ENCODE peak calls at places on chromosomes 1 and 21, in eight cellular contexts. One of them, this sample, is unnamed.

GRCh38 chr1:160219062-160219929 is 14.1 kb downstream of the PEA15 start:
- DNase-seq in neural progenitor cell: peak; percentile 79
- DNase-seq in NCI-H1105: no peak
- DNase-seq in fibroblast of the aortic adventitia: peak; percentile 84
- DNase-seq in left ventricle myocardium superior: no peak
- DNase-seq in GM18507: no peak
- DNase-seq in skeletal muscle cell: peak; percentile 43
- DNase-seq in Peyer's patch: peak; percentile 57
- DNase-seq in this sample: no peak

GRCh38 chr1:246306415-246307037 is 200.6 kb downstream of the SMYD3 start:
- DNase-seq in skeletal muscle cell: no peak
- DNase-seq in fibroblast of the aortic adventitia: no peak
- DNase-seq in left ventricle myocardium superior: no peak
- DNase-seq in GM18507: no peak
- DNase-seq in Peyer's patch: no peak
- DNase-seq in NCI-H1105: no peak
- DNase-seq in neural progenitor cell: peak; percentile 26
- DNase-seq in this sample: no peak

GRCh38 chr21:45366931-45367401 is 38.0 kb upstream of the COL18A1 start:
- DNase-seq in left ventricle myocardium superior: peak; percentile 81
- DNase-seq in fibroblast of the aortic adventitia: peak; percentile 91
- DNase-seq in GM18507: no peak
- DNase-seq in NCI-H1105: no peak
- DNase-seq in skeletal muscle cell: peak; percentile 94
- DNase-seq in Peyer's patch: peak; percentile 66
- DNase-seq in neural progenitor cell: no peak
- DNase-seq in this sample: no peak

GRCh38 chr1:6474815-6475282 is 8.9 kb upstream of the TNFRSF25 start:
- DNase-seq in left ventricle myocardium superior: no peak
- DNase-seq in fibroblast of the aortic adventitia: no peak
- DNase-seq in neural progenitor cell: no peak
- DNase-seq in GM18507: no peak
- DNase-seq in NCI-H1105: no peak
- DNase-seq in skeletal muscle cell: no peak
- DNase-seq in Peyer's patch: no peak
- DNase-seq in this sample: no peak

GRCh38 chr21:26177187-26177586 is 6.6 kb upstream of the APP start:
- DNase-seq in NCI-H1105: no peak
- DNase-seq in GM18507: no peak
- DNase-seq in left ventricle myocardium superior: peak; percentile 30
- DNase-seq in fibroblast of the aortic adventitia: peak; percentile 60
- DNase-seq in skeletal muscle cell: peak; percentile 29
- DNase-seq in neural progenitor cell: no peak
- DNase-seq in Peyer's patch: no peak
- DNase-seq in this sample: no peak

GRCh38 chr1:27672750-27673112 is 739 bp upstream of the IFI6 start:
- DNase-seq in skeletal muscle cell: no peak
- DNase-seq in fibroblast of the aortic adventitia: peak; percentile 51
- DNase-seq in neural progenitor cell: no peak
- DNase-seq in NCI-H1105: no peak
- DNase-seq in left ventricle myocardium superior: no peak
- DNase-seq in Peyer's patch: no peak
- DNase-seq in GM18507: no peak
- DNase-seq in this sample: no peak

GRCh38 chr1:225651872-225652725 is 824 bp downstream of the ENAH start:
- DNase-seq in NCI-H1105: peak; percentile 65
- DNase-seq in fibroblast of the aortic adventitia: peak; percentile 39
- DNase-seq in Peyer's patch: no peak
- DNase-seq in neural progenitor cell: peak; percentile 66
- DNase-seq in left ventricle myocardium superior: no peak
- DNase-seq in skeletal muscle cell: no peak
- DNase-seq in GM18507: no peak
- DNase-seq in this sample: no peak

GRCh38 chr1:206834711-206835110 is 30.7 kb upstream of the IL20 start:
- DNase-seq in fibroblast of the aortic adventitia: peak; percentile 60
- DNase-seq in GM18507: no peak
- DNase-seq in left ventricle myocardium superior: no peak
- DNase-seq in skeletal muscle cell: no peak
- DNase-seq in neural progenitor cell: no peak
- DNase-seq in NCI-H1105: no peak
- DNase-seq in Peyer's patch: no peak
- DNase-seq in this sample: no peak

GRCh38 chr1:156750191-156750931 is 1.1 kb downstream of the HDGF start:
- DNase-seq in GM18507: no peak
- DNase-seq in fibroblast of the aortic adventitia: peak; percentile 23
- DNase-seq in skeletal muscle cell: no peak
- DNase-seq in left ventricle myocardium superior: no peak
- DNase-seq in neural progenitor cell: peak; percentile 17
- DNase-seq in Peyer's patch: peak; percentile 75
- DNase-seq in NCI-H1105: peak; percentile 46
- DNase-seq in this sample: no peak

GRCh38 chr1:20466231-20466630 is 19.8 kb downstream of the CAMK2N1 start:
- DNase-seq in NCI-H1105: no peak
- DNase-seq in Peyer's patch: no peak
- DNase-seq in fibroblast of the aortic adventitia: no peak
- DNase-seq in skeletal muscle cell: no peak
- DNase-seq in neural progenitor cell: no peak
- DNase-seq in left ventricle myocardium superior: no peak
- DNase-seq in GM18507: no peak
- DNase-seq in this sample: no peak

GRCh38 chr1:169102567-169102966 is 3.9 kb upstream of the ATP1B1 start:
- DNase-seq in skeletal muscle cell: peak; percentile 49
- DNase-seq in neural progenitor cell: peak; percentile 43
- DNase-seq in Peyer's patch: no peak
- DNase-seq in left ventricle myocardium superior: no peak
- DNase-seq in fibroblast of the aortic adventitia: peak; percentile 79
- DNase-seq in NCI-H1105: no peak
- DNase-seq in GM18507: no peak
- DNase-seq in this sample: no peak

GRCh38 chr1:168653567-168653966 is 75.4 kb downstream of the DPT start:
- DNase-seq in GM18507: no peak
- DNase-seq in NCI-H1105: no peak
- DNase-seq in fibroblast of the aortic adventitia: peak; percentile 65
- DNase-seq in Peyer's patch: no peak
- DNase-seq in skeletal muscle cell: no peak
- DNase-seq in left ventricle myocardium superior: no peak
- DNase-seq in neural progenitor cell: no peak
- DNase-seq in this sample: no peak

GRCh38 chr21:31198575-31198974 is 145.5 kb downstream of the TIAM1 start:
- DNase-seq in left ventricle myocardium superior: no peak
- DNase-seq in fibroblast of the aortic adventitia: peak; percentile 82
- DNase-seq in skeletal muscle cell: no peak
- DNase-seq in NCI-H1105: peak; percentile 38
- DNase-seq in Peyer's patch: no peak
- DNase-seq in neural progenitor cell: peak; percentile 57
- DNase-seq in GM18507: no peak
- DNase-seq in this sample: peak; percentile 16

GRCh38 chr1:60835649-60836048 is 246.7 kb upstream of the NFIA start:
- DNase-seq in neural progenitor cell: no peak
- DNase-seq in GM18507: no peak
- DNase-seq in skeletal muscle cell: no peak
- DNase-seq in left ventricle myocardium superior: no peak
- DNase-seq in fibroblast of the aortic adventitia: no peak
- DNase-seq in Peyer's patch: no peak
- DNase-seq in NCI-H1105: peak; percentile 87
- DNase-seq in this sample: no peak

GRCh38 chr1:209455133-209455532 is 128.4 kb upstream of the CAMK1G start:
- DNase-seq in NCI-H1105: peak; percentile 59
- DNase-seq in neural progenitor cell: no peak
- DNase-seq in left ventricle myocardium superior: no peak
- DNase-seq in Peyer's patch: no peak
- DNase-seq in skeletal muscle cell: no peak
- DNase-seq in fibroblast of the aortic adventitia: no peak
- DNase-seq in GM18507: no peak
- DNase-seq in this sample: no peak

GRCh38 chr1:37071829-37072228 is 37.5 kb upstream of the GRIK3 start:
- DNase-seq in NCI-H1105: no peak
- DNase-seq in Peyer's patch: no peak
- DNase-seq in neural progenitor cell: no peak
- DNase-seq in GM18507: no peak
- DNase-seq in skeletal muscle cell: no peak
- DNase-seq in fibroblast of the aortic adventitia: no peak
- DNase-seq in left ventricle myocardium superior: peak; percentile 41
- DNase-seq in this sample: no peak

GRCh38 chr1:158179301-158180041 is 1.2 kb upstream of the CD1D start:
- DNase-seq in NCI-H1105: no peak
- DNase-seq in left ventricle myocardium superior: no peak
- DNase-seq in fibroblast of the aortic adventitia: no peak
- DNase-seq in Peyer's patch: peak; percentile 84
- DNase-seq in GM18507: no peak
- DNase-seq in neural progenitor cell: no peak
- DNase-seq in skeletal muscle cell: no peak
- DNase-seq in this sample: peak; percentile 49

GRCh38 chr1:118074101-118074500 is 110.9 kb downstream of the SPAG17 start:
- DNase-seq in NCI-H1105: peak; percentile 9
- DNase-seq in GM18507: no peak
- DNase-seq in fibroblast of the aortic adventitia: no peak
- DNase-seq in neural progenitor cell: peak; percentile 11
- DNase-seq in skeletal muscle cell: no peak
- DNase-seq in left ventricle myocardium superior: no peak
- DNase-seq in Peyer's patch: no peak
- DNase-seq in this sample: no peak

GRCh38 chr1:206112600-206113301 is 4.4 kb downstream of the AVPR1B start:
- DNase-seq in fibroblast of the aortic adventitia: no peak
- DNase-seq in skeletal muscle cell: no peak
- DNase-seq in left ventricle myocardium superior: no peak
- DNase-seq in GM18507: no peak
- DNase-seq in Peyer's patch: no peak
- DNase-seq in neural progenitor cell: no peak
- DNase-seq in NCI-H1105: no peak
- DNase-seq in this sample: no peak

GRCh38 chr1:112937070-112937469 is 18.9 kb downstream of the SLC16A1 start:
- DNase-seq in fibroblast of the aortic adventitia: peak; percentile 25
- DNase-seq in left ventricle myocardium superior: no peak
- DNase-seq in NCI-H1105: no peak
- DNase-seq in skeletal muscle cell: no peak
- DNase-seq in neural progenitor cell: no peak
- DNase-seq in Peyer's patch: no peak
- DNase-seq in GM18507: no peak
- DNase-seq in this sample: no peak

GRCh38 chr1:171801395-171801990 is 20.0 kb downstream of the METTL13 start:
- DNase-seq in NCI-H1105: peak; percentile 37
- DNase-seq in left ventricle myocardium superior: no peak
- DNase-seq in neural progenitor cell: peak; percentile 73
- DNase-seq in GM18507: peak; percentile 18
- DNase-seq in fibroblast of the aortic adventitia: peak; percentile 65
- DNase-seq in Peyer's patch: no peak
- DNase-seq in skeletal muscle cell: no peak
- DNase-seq in this sample: no peak

GRCh38 chr1:174898102-174898802 is 101.5 kb upstream of the CACYBP start:
- DNase-seq in neural progenitor cell: no peak
- DNase-seq in skeletal muscle cell: no peak
- DNase-seq in NCI-H1105: no peak
- DNase-seq in GM18507: no peak
- DNase-seq in fibroblast of the aortic adventitia: no peak
- DNase-seq in Peyer's patch: no peak
- DNase-seq in left ventricle myocardium superior: no peak
- DNase-seq in this sample: no peak

GRCh38 chr1:2250721-2251281 is 22.7 kb downstream of the SKI start:
- DNase-seq in GM18507: no peak
- DNase-seq in fibroblast of the aortic adventitia: no peak
- DNase-seq in neural progenitor cell: no peak
- DNase-seq in NCI-H1105: no peak
- DNase-seq in left ventricle myocardium superior: no peak
- DNase-seq in skeletal muscle cell: no peak
- DNase-seq in Peyer's patch: peak; percentile 76
- DNase-seq in this sample: no peak

GRCh38 chr1:168271636-168272035 is 9.0 kb upstream of the TBX19 start:
- DNase-seq in skeletal muscle cell: no peak
- DNase-seq in fibroblast of the aortic adventitia: no peak
- DNase-seq in neural progenitor cell: no peak
- DNase-seq in left ventricle myocardium superior: no peak
- DNase-seq in GM18507: no peak
- DNase-seq in Peyer's patch: no peak
- DNase-seq in NCI-H1105: no peak
- DNase-seq in this sample: no peak